ENCODE peak calls at places on chromosome 2, in four cellular contexts. N, O, A and E are unnamed samples. For H3K4me1, the result is how much of the 10 kb centered on the place peaks cover.

GRCh38 chr2:100628506-100628905 is 65.7 kb downstream of the PDCL3 start:
- DNase-seq in N (no peak), O (no peak), A (no peak), E (no peak)

GRCh38 chr2:128442053-128442751 is 123.5 kb upstream of the HS6ST1 start:
- DNase-seq in A (no peak), N (peak), O (no peak), E (peak)

GRCh38 chr2:143463717-143464116 is 334.5 kb downstream of the ARHGAP15 start:
- DNase-seq in A (no peak), O (no peak), N (no peak), E (no peak)

GRCh38 chr2:86622878-86623548 is 652 bp downstream of the RNF103 start:
- DNase-seq in N (peak), A (peak), O (peak), E (peak)

GRCh38 chr2:63719052-63719451 is 122.6 kb upstream of the UGP2 start:
- DNase-seq in A (no peak), O (no peak), N (no peak), E (no peak)

GRCh38 chr2:56448999-56449431 is 265.2 kb downstream of the CCDC85A start:
- DNase-seq in N (peak), A (no peak), O (peak), E (peak)

GRCh38 chr2:133296396-133296795 is 271.9 kb downstream of the NCKAP5 start:
- DNase-seq in N (no peak), O (no peak), A (no peak), E (no peak)

GRCh38 chr2:222806606-222807036 is 54.2 kb upstream of the ACSL3 start:
- DNase-seq in N (no peak), A (no peak), O (no peak), E (no peak)

GRCh38 chr2:160390544-160391258 is 102.9 kb downstream of the RBMS1 start:
- DNase-seq in N (no peak), O (no peak), A (no peak), E (no peak)

GRCh38 chr2:184859187-184859586 is 260.9 kb downstream of the ZNF804A start:
- DNase-seq in A (no peak), O (no peak), N (no peak), E (no peak)

GRCh38 chr2:154697422-154698237 is 865 bp upstream of the KCNJ3 start:
- DNase-seq in N (no peak), O (peak), A (peak), E (no peak)

GRCh38 chr2:127453392-127454171 is 35.4 kb downstream of the PROC start:
- DNase-seq in N (no peak), A (peak), O (no peak), E (peak)

GRCh38 chr2:191946471-191947182 is 99.7 kb upstream of the CAVIN2 start:
- DNase-seq in A (no peak), N (no peak), O (no peak), E (no peak)

GRCh38 chr2:126496493-126496892 is 159.5 kb upstream of the GYPC start:
- DNase-seq in N (no peak), A (no peak), O (no peak), E (no peak)

GRCh38 chr2:170500770-170501169 is 214.4 kb upstream of the SP5 start:
- DNase-seq in O (no peak), A (no peak), N (no peak), E (no peak)

GRCh38 chr2:144780983-144781382 is 261.1 kb upstream of the ZEB2 start:
- DNase-seq in N (no peak), O (no peak), A (no peak), E (no peak)

GRCh38 chr2:119212139-119212800 is 11.4 kb upstream of the STEAP3 start:
- DNase-seq in A (no peak), N (no peak), O (no peak), E (no peak)

GRCh38 chr2:222290371-222290690 is 8.5 kb downstream of the PAX3 start:
- DNase-seq in A (no peak), O (no peak), N (no peak), E (no peak)

GRCh38 chr2:47907097-47907781 is 941 bp upstream of the FBXO11 start:
- DNase-seq in N (peak), O (no peak), A (peak), E (no peak)

GRCh38 chr2:163466583-163466982 is 269.2 kb downstream of the FIGN start:
- DNase-seq in A (no peak), O (no peak), N (no peak), E (no peak)

GRCh38 chr2:232486558-232487384 is 863 bp downstream of the ECEL1 start:
- DNase-seq in N (peak), O (no peak), A (no peak), E (no peak)

DNA sequence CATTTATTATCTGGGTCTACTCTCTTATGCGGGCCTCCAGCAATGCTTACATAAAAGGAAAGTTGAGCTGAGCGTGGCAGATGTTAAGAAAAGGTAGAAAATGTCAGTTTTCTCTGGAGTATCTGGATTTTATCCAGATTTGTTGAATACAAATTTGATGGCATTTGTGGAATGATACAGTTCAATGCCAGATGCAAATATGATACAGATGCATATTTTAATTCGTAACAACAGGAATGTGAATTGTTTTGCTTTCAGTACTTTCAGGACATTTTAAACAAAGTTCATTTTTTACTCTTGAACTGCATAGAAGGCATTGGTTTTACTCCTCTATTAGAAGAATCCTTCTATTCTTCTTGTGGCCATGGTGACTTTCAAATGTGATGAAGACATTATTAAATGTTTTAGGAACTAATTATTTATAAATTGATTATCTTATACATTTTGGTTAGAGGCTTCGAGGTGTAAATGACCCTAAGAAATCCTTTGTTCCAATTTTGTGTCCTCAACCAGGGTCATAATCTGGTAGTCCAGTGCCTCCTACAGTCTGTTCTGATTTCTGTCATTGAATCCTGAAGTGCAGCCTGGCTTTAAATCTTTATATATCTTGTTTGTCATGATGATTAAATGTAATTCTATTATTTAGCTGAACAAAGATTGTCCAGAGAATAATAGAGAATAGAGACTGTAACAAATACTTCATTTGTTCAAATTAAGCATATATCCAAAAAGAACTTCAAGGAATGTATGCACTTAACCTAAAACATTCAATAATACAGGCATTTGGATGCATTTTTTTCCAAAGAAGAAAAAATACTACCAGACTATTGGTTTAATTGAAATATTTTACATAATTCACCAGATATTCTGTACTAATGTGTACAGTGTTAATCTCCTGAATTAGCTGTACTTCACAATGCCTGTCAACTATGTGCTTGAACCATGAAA is 90.0 kb downstream of the PRPF40A start:
- DNase-seq in N (no peak), A (peak), O (no peak), E (peak)
- TF ChIP-seq CTCF in N (peak), A (peak), O (no peak), E (peak)

GRCh38 chr2:65381607-65382032 is 50.8 kb downstream of the SPRED2 start:
- DNase-seq in N (no peak), O (no peak), A (no peak), E (no peak)

GRCh38 chr2:65379168-65379672 is 53.2 kb downstream of the SPRED2 start:
- DNase-seq in N (no peak), A (no peak), O (no peak), E (no peak)

GRCh38 chr2:65378308-65378689 is 54.1 kb downstream of the SPRED2 start:
- DNase-seq in A (no peak), N (no peak), O (no peak), E (no peak)

GRCh38 chr2:65379721-65380171 is 52.7 kb downstream of the SPRED2 start:
- DNase-seq in O (no peak), N (no peak), A (no peak), E (no peak)

GRCh38 chr2:65380243-65380642 is 52.2 kb downstream of the SPRED2 start:
- DNase-seq in N (no peak), O (no peak), A (no peak), E (no peak)
- H3K4me1 ChIP-seq in N (half or more), O (under half), A (under half), E (under half)

DNA sequence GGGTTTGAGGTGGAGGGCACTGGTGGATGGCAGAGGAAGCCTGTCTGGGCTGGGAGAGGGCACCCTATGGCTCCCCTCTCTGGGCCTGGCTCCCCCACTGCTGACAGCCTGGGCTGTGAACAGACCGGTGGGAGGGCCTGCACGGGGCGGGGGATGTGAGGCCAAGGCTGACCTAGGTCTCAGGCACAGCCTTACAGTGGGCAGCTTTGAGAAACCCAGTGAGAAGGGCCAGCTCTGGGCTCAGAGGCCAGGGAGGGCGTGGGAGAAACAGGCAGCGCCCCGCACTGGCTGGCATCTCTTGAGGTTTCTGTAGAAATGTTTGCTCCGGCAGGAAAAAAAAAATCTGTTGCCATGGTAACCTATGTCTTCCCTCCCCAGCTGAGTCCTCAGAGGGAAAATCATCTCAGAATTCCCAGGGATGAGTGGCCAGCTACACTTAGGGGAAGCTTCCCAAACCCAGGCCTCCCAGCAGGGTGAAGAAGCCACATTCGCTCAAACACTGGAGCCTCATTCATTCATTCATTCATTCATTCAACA is 71.7 kb upstream of the TAF1B start:
- DNase-seq in N (no peak), O (no peak), A (no peak), E (no peak)
- TF ChIP-seq CTCF in N (no peak), O (no peak), A (peak), E (no peak)

DNA sequence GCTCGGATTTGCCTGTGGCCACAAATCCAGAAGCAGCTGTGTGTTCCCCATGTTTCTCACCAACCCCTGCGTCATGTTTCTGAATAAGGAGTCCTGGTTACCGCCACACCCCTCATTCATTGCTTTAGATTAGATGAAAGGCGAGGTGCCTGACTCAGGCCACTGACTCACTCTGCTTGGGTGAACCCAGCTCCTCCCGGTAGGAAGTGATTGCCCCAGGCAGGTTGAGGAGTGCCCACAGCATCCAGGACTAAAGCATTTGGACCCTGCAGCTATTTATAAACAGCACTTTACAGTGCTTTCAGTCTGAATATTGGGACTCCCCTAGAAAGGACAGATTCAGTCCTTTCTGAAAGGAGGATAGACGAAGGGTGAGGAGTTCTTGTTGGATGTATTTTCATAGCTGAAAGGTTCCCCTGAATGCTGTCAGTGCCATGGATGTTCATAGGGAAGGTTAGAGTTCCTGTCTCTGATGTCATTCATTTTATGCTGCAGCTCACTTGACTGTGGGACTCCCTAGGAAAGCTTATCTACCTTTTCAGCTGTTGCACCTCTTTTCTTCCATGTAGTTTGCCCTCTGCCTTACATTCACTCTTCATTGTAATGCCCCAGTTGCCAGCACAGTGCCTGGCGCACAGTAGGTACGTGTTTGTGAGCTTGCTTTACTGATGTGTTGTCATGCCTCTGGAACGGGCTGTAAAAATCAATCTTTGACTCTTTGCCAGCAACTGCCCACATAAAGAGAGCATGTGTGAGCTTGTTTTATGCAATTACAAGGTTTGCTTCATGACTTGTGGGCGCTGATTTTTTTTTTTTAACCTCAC is 14.9 kb downstream of the ITGA6 start:
- DNase-seq in O (peak), A (no peak), N (no peak), E (peak)
- H3K4me1 ChIP-seq in O (half or more), A (under half), N (under half), E (half or more)

GRCh38 chr2:215270118-215270451 is 41.8 kb upstream of the ATIC start:
- DNase-seq in A (no peak), O (no peak), N (no peak), E (no peak)
- TF ChIP-seq CTCF in A (no peak), O (no peak), N (no peak), E (no peak)

GRCh38 chr2:55022486-55022885 is 27.8 kb downstream of the RTN4 start:
- DNase-seq in A (no peak), O (no peak), N (no peak), E (no peak)

GRCh38 chr2:55025627-55026026 is 24.6 kb downstream of the RTN4 start:
- DNase-seq in A (no peak), N (no peak), O (no peak), E (no peak)

GRCh38 chr2:55026202-55026601 is 24.0 kb downstream of the RTN4 start:
- DNase-seq in A (no peak), O (no peak), N (no peak), E (no peak)

GRCh38 chr2:55027226-55027625 is 23.0 kb downstream of the RTN4 start:
- DNase-seq in N (no peak), A (no peak), O (no peak), E (no peak)

GRCh38 chr2:55025082-55025481 is 25.2 kb downstream of the RTN4 start:
- DNase-seq in O (no peak), N (no peak), A (no peak), E (no peak)
- H3K4me1 ChIP-seq in O (under half), N (half or more), A (under half), E (under half)